ENCODE peak calls at places on chromosomes 16 and 17, in four cellular contexts. L, H, Z and U are unnamed samples.

GRCh38 chr17:47257651-47258339 is 4.2 kb downstream of the ITGB3 start:
- DNase-seq in H (peak; percentile 94), L (no peak), Z (no peak), U (no peak)

GRCh38 chr17:45314761-45315549 is 1.9 kb downstream of the MAP3K14 start:
- DNase-seq in L (no peak), Z (no peak), H (peak; percentile 58), U (no peak)

GRCh38 chr17:20281860-20282259 is 185.5 kb downstream of the LGALS9B start:
- DNase-seq in Z (no peak), H (no peak), L (no peak), U (no peak)

GRCh38 chr17:44971776-44972483 is 3.8 kb upstream of the C1QL1 start:
- DNase-seq in H (peak; percentile 44), L (peak; percentile 86), Z (no peak), U (peak; percentile 65)

GRCh38 chr16:12672986-12673385 is 130.7 kb downstream of the CPPED1 start:
- DNase-seq in L (no peak), H (no peak), Z (no peak), U (no peak)

GRCh38 chr17:58572846-58573245 is 58.4 kb upstream of the MTMR4 start:
- DNase-seq in Z (no peak), L (no peak), H (no peak), U (no peak)

GRCh38 chr17:12709063-12709462 is 43.4 kb downstream of the MYOCD start:
- DNase-seq in L (no peak), Z (no peak), H (no peak), U (no peak)

GRCh38 chr16:89290887-89291286 is 73.4 kb downstream of the ZNF778 start:
- DNase-seq in H (no peak), L (no peak), Z (no peak), U (no peak)

GRCh38 chr17:74097461-74098131 is 105.9 kb upstream of the RPL38 start:
- DNase-seq in Z (peak; percentile 11), L (no peak), H (no peak), U (no peak)

GRCh38 chr17:72534265-72534664 is 413.4 kb downstream of the SOX9 start:
- DNase-seq in Z (no peak), H (no peak), L (no peak), U (no peak)

GRCh38 chr17:8231701-8232100 is 16.2 kb downstream of the CTC1 start:
- DNase-seq in H (no peak), Z (no peak), L (no peak), U (no peak)

GRCh38 chr16:24748242-24748641 is 18.8 kb downstream of the TNRC6A start:
- DNase-seq in Z (no peak), L (peak; percentile 21), H (peak; percentile 88), U (no peak)

GRCh38 chr17:7435676-7436555 is 681 bp downstream of the TMEM102 start:
- DNase-seq in Z (peak; percentile 77), L (peak; percentile 47), H (peak; percentile 34), U (peak; percentile 87)

GRCh38 chr17:76243826-76244679 is 3.8 kb upstream of the RNF157 start:
- DNase-seq in L (no peak), Z (no peak), H (peak; percentile 85), U (peak; percentile 58)

GRCh38 chr17:1229354-1229890 is 40.8 kb upstream of the BHLHA9 start:
- DNase-seq in L (peak; percentile 17), Z (peak; percentile 85), H (no peak), U (peak; percentile 77)

GRCh38 chr17:2158011-2158410 is 103.1 kb downstream of the HIC1 start:
- DNase-seq in L (no peak), Z (no peak), H (peak; percentile 72), U (no peak)

GRCh38 chr17:5329784-5330557 is 47.9 kb downstream of the RABEP1 start:
- DNase-seq in L (no peak), Z (no peak), H (no peak), U (no peak)

GRCh38 chr17:76983075-76983411 is 114.8 kb downstream of the MGAT5B start:
- DNase-seq in H (no peak), Z (no peak), L (no peak), U (no peak)

GRCh38 chr17:65402513-65403086 is 158.8 kb downstream of the AXIN2 start:
- DNase-seq in Z (no peak), H (no peak), L (no peak), U (no peak)

GRCh38 chr16:908526-909155 is 62.1 kb downstream of the LMF1 start:
- DNase-seq in Z (no peak), L (no peak), H (no peak), U (no peak)

GRCh38 chr16:1567988-1568387 is 34.5 kb downstream of the TMEM204 start:
- DNase-seq in Z (no peak), H (no peak), L (no peak), U (no peak)

GRCh38 chr17:47238321-47239010 is 15.2 kb upstream of the ITGB3 start:
- DNase-seq in Z (no peak), L (no peak), H (no peak), U (no peak)

GRCh38 chr17:52158450-52159042 is at the start of gene CA10:
- DNase-seq in H (no peak), L (no peak), Z (no peak), U (no peak)

GRCh38 chr16:26988186-26988585 is 78.5 kb upstream of the C16orf82 start:
- DNase-seq in H (no peak), L (no peak), Z (no peak), U (peak; percentile 37)

GRCh38 chr17:4485676-4486646 is 12.7 kb upstream of the SPNS2 start:
- DNase-seq in L (peak; percentile 59), Z (no peak), H (no peak), U (peak; percentile 87)

GRCh38 chr17:77445908-77446535 is 305.3 kb downstream of the SEC14L1 start:
- DNase-seq in L (peak; percentile 66), H (no peak), Z (peak; percentile 79), U (peak; percentile 88)

GRCh38 chr16:67301080-67301757 is 21.9 kb downstream of the PLEKHG4 start:
- DNase-seq in L (no peak), Z (no peak), H (no peak), U (no peak)

GRCh38 chr17:64273006-64273405 is 9.9 kb upstream of the TEX2 start:
- DNase-seq in Z (no peak), L (no peak), H (no peak), U (no peak)

GRCh38 chr17:8941520-8941919 is 24.0 kb downstream of the PIK3R5 start:
- DNase-seq in L (peak; percentile 68), H (no peak), Z (no peak), U (peak; percentile 88)

GRCh38 chr17:6011241-6011640 is 58.9 kb upstream of the WSCD1 start:
- DNase-seq in L (no peak), Z (no peak), H (no peak), U (no peak)

GRCh38 chr16:10447289-10447688 is 61.4 kb downstream of the ATF7IP2 start:
- DNase-seq in Z (no peak), H (no peak), L (no peak), U (no peak)